ENCODE peak calls at places on chromosomes 4 and X, in nine cellular contexts. S is A673; J is stimulated activated naive B cell treated with anti-CD40 and anti-IgM and Interleukin-4, amounts not matched to agents 10 μg/mL and 1 μg/mL and 100 μg/mL, for 72 hours; F is activated CD8-positive, alpha-beta memory T cell treated with anti-CD3 and anti-CD28 coated beads for 24 hours; C is NCI-H1417 treated with DMSO at 0.1 percent for 48 hours; G is HFF-Myc; L is iris pigment epithelial cell; P is psoas muscle; O is foreskin melanocyte. Y is an unnamed sample.

GRCh38 chrX:50770702-50771101 is 43.3 kb downstream of the SHROOM4 start:
- DNase-seq in S (no peak), J (no peak), F (no peak), C (no peak), G (no peak), L (peak), P (no peak), O (no peak), Y (no peak)

GRCh38 chrX:27796640-27797257 is 11.0 kb upstream of the MAGEB10 start:
- DNase-seq in S (no peak), J (no peak), F (no peak), C (no peak), G (no peak), L (no peak), P (no peak), O (no peak), Y (no peak)

GRCh38 chr4:99219479-99219878 is 433 bp upstream of the ADH6 start:
- DNase-seq in S (no peak), J (no peak), F (no peak), C (no peak), G (no peak), L (no peak), P (no peak), O (no peak), Y (no peak)

GRCh38 chr4:8672486-8672885 is 79.9 kb downstream of the CPZ start:
- DNase-seq in S (no peak), J (no peak), F (no peak), C (no peak), G (no peak), L (no peak), P (no peak), O (no peak), Y (no peak)

GRCh38 chrX:9378980-9379696 is 85.7 kb upstream of the TBL1X start:
- DNase-seq in S (no peak), J (no peak), F (no peak), C (no peak), G (no peak), L (peak), P (no peak), O (no peak), Y (no peak)

GRCh38 chr4:113758361-113758760 is 3.2 kb downstream of the CAMK2D start:
- DNase-seq in S (no peak), J (no peak), F (no peak), C (no peak), G (peak), L (peak), P (no peak), O (no peak), Y (no peak)

GRCh38 chr4:17098401-17098800 is 200.0 kb upstream of the LDB2 start:
- DNase-seq in S (peak), J (no peak), F (no peak), C (no peak), G (no peak), L (no peak), P (no peak), O (no peak), Y (no peak)

GRCh38 chrX:23332101-23332887 is 2.4 kb upstream of the PTCHD1 start:
- DNase-seq in S (no peak), J (no peak), F (no peak), C (no peak), G (no peak), L (no peak), P (no peak), O (no peak), Y (no peak)

GRCh38 chr4:108146819-108147218 is 21.9 kb downstream of the LEF1 start:
- DNase-seq in S (no peak), J (no peak), F (no peak), C (no peak), G (no peak), L (no peak), P (no peak), O (no peak), Y (no peak)

GRCh38 chr4:19266566-19266965 is 985.1 kb upstream of the SLIT2 start:
- DNase-seq in S (no peak), J (no peak), F (no peak), C (no peak), G (no peak), L (no peak), P (no peak), O (no peak), Y (no peak)

GRCh38 chrX:30275498-30275897 is 28.6 kb downstream of the MAGEB1 start:
- DNase-seq in S (peak), J (no peak), F (no peak), C (no peak), G (no peak), L (peak), P (no peak), O (peak), Y (no peak)

GRCh38 chrX:46375831-46376230 is 169.4 kb downstream of the ZNF674 start:
- DNase-seq in S (no peak), J (no peak), F (no peak), C (no peak), G (no peak), L (no peak), P (no peak), O (no peak), Y (no peak)

Y was measured in brain microvascular endothelial cell.